ENCODE peak calls at places on chromosomes 6 and 20, in six cellular contexts. S is psoas muscle, R is cardiac muscle cell, F is spleen, Y is upper lobe of right lung, E is GM23338. Q is an unnamed sample.

GRCh38 chr6:69818223-69818930 is 21.6 kb upstream of the LMBRD1 start:
- DNase-seq in S (no peak), R (no peak), E (no peak), Y (no peak), F (no peak), Q (no peak)

GRCh38 chr20:5400164-5400762 is 83.5 kb upstream of the PROKR2 start:
- DNase-seq in S (no peak), Y (no peak), F (no peak), E (peak; percentile 69), R (peak; percentile 77), Q (peak; percentile 59)

GRCh38 chr6:106788761-106789160 is 159.4 kb downstream of the QRSL1 start:
- DNase-seq in R (no peak), Y (no peak), S (no peak), F (no peak), E (no peak), Q (no peak)

GRCh38 chr20:32449890-32450401 is 91.8 kb downstream of the ASXL1 start:
- DNase-seq in E (no peak), Y (no peak), F (peak; percentile 67), S (no peak), R (no peak), Q (peak; percentile 77)

GRCh38 chr6:111938710-111939109 is 65.5 kb upstream of the FYN start:
- DNase-seq in Y (no peak), S (no peak), R (no peak), F (no peak), E (no peak), Q (no peak)

GRCh38 chr20:24059174-24059573 is 70.6 kb upstream of the GGTLC1 start:
- DNase-seq in E (peak; percentile 13), S (no peak), R (no peak), Y (no peak), F (no peak), Q (no peak)

GRCh38 chr6:158251565-158251964 is 60.7 kb upstream of the TULP4 start:
- DNase-seq in Y (no peak), S (no peak), E (no peak), F (no peak), R (no peak), Q (no peak)

GRCh38 chr6:19415605-19416326 is 421.4 kb upstream of the ID4 start:
- DNase-seq in E (no peak), Y (no peak), S (no peak), R (no peak), F (no peak), Q (no peak)

GRCh38 chr20:1830240-1830639 is 65.0 kb upstream of the SIRPA start:
- DNase-seq in R (peak; percentile 26), F (no peak), S (peak; percentile 76), Y (no peak), E (no peak), Q (no peak)

GRCh38 chr6:31701666-31702420 is 1.3 kb downstream of the ABHD16A start:
- DNase-seq in F (no peak), R (no peak), S (peak; percentile 64), E (no peak), Y (no peak), Q (peak; percentile 79)

GRCh38 chr6:158131926-158132325 is 36.1 kb downstream of the SERAC1 start:
- DNase-seq in Y (no peak), F (no peak), S (no peak), E (peak; percentile 38), R (peak; percentile 36), Q (peak; percentile 66)

GRCh38 chr6:15501806-15502450 is 160.9 kb downstream of the DTNBP1 start:
- DNase-seq in R (no peak), F (no peak), Y (peak; percentile 64), E (no peak), S (no peak), Q (no peak)

GRCh38 chr6:36677059-36677749 is 1.3 kb upstream of the CDKN1A start:
- DNase-seq in R (no peak), F (peak; percentile 39), Y (no peak), S (no peak), E (no peak), Q (no peak)

GRCh38 chr20:37531856-37532255 is 4.2 kb upstream of the BLCAP start:
- DNase-seq in Y (no peak), F (peak; percentile 12), R (no peak), S (no peak), E (no peak), Q (no peak)

GRCh38 chr6:51182884-51183283 is 364.2 kb downstream of the TFAP2B start:
- DNase-seq in F (no peak), Y (no peak), E (no peak), R (no peak), S (no peak), Q (no peak)

GRCh38 chr20:32709528-32710121 is 33.6 kb downstream of the COMMD7 start:
- DNase-seq in E (no peak), R (peak; percentile 53), F (no peak), S (no peak), Y (no peak), Q (no peak)

GRCh38 chr6:16257999-16258708 is 19.8 kb downstream of the GMPR start:
- DNase-seq in F (no peak), Y (no peak), E (peak; percentile 51), S (no peak), R (peak; percentile 73), Q (peak; percentile 21)

GRCh38 chr6:46437671-46438221 is 53.5 kb downstream of the RCAN2 start:
- DNase-seq in R (peak; percentile 63), Y (no peak), F (no peak), E (no peak), S (no peak), Q (no peak)

GRCh38 chr6:110938176-110938575 is 20.3 kb upstream of the GTF3C6 start:
- DNase-seq in F (no peak), E (no peak), Y (no peak), S (no peak), R (no peak), Q (no peak)

GRCh38 chr6:169075211-169075621 is 178.4 kb downstream of the THBS2 start:
- DNase-seq in R (no peak), Y (no peak), E (no peak), S (peak; percentile 66), F (no peak), Q (no peak)

GRCh38 chr6:2713473-2714358 is 37.0 kb downstream of the MYLK4 start:
- DNase-seq in R (no peak), S (no peak), E (no peak), F (no peak), Y (no peak), Q (no peak)

GRCh38 chr20:59933849-59934585 is 580 bp upstream of the SYCP2 start:
- DNase-seq in E (peak; percentile 87), Y (peak; percentile 92), F (peak; percentile 95), S (peak; percentile 84), R (peak; percentile 83), Q (no peak)

GRCh38 chr6:93581371-93581770 is 162.0 kb upstream of the EPHA7 start:
- DNase-seq in R (no peak), S (no peak), Y (no peak), F (no peak), E (no peak), Q (no peak)

GRCh38 chr6:136753624-136754023 is 38.7 kb downstream of the MAP3K5 start:
- DNase-seq in F (peak; percentile 75), Y (no peak), S (no peak), R (no peak), E (peak; percentile 15), Q (no peak)

GRCh38 chr6:136751478-136751956 is 40.8 kb downstream of the MAP3K5 start:
- DNase-seq in F (no peak), Y (no peak), R (no peak), S (no peak), E (no peak), Q (no peak)

GRCh38 chr6:136750821-136751220 is 41.5 kb downstream of the MAP3K5 start:
- DNase-seq in R (no peak), Y (no peak), E (no peak), S (no peak), F (no peak), Q (no peak)

GRCh38 chr6:136752554-136752953 is 39.7 kb downstream of the MAP3K5 start:
- DNase-seq in Y (no peak), F (no peak), E (no peak), R (peak; percentile 25), S (no peak), Q (no peak)

DNA sequence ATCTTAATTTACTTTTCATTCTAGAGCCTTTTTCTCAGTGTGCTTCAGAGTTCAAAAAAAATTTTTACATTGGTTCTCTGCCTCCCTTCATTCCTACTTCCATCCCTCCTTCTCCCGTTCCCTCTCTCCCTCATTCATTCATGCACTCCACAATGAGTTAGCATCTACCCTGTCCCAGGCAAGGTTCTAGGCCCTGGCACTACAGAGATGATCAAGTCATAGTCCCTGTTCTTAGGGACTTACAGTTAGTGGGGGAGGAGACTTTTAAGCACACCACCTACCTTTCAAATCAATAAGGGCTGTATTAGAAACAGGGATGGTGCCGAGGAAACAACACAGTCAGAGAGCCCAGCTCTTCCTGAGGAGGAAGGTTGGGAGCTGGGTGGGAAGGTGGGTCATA is 40.3 kb downstream of the MAP3K5 start:
- DNase-seq in Y (no peak), F (no peak), E (no peak), S (no peak), R (no peak), Q (no peak)
- H3K4me3 ChIP-seq in Y (no peak overlapping the region), F (no peak overlapping the region), E (no peak overlapping the region), S (no peak overlapping the region), R (no peak overlapping the region), Q (no peak overlapping the region)

DNA sequence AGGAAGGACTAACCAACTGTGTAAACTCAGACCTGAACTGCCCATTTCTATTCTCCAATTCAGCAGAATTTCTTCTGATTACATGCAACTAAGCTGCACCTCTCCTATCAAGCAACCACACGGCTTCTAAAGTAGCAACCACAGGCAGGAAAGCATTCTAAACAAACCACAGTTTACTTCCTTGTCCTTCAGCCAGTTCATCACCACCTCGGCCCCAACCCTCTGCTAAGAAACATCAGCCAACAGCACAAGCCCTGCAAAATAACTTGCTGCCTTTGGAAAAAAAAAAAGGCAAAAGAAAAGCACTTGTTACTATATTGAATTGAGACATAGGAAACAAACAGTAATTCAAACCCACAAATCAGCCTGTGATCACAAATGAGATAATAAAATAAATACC is 140.3 kb downstream of the NFATC2 start:
- DNase-seq in S (no peak), E (no peak), Y (peak; percentile 32), R (no peak), F (peak; percentile 80), Q (no peak)
- H3K4me1 ChIP-seq in S (peaks cover 4% of the 10 kb centered on the region), E (peaks cover 10% of the 10 kb centered on the region), Y (peaks cover 6% of the 10 kb centered on the region), R (no peaks in the 10 kb centered on the region), F (peaks cover 98% of the 10 kb centered on the region), Q (peaks cover 30% of the 10 kb centered on the region)

DNA sequence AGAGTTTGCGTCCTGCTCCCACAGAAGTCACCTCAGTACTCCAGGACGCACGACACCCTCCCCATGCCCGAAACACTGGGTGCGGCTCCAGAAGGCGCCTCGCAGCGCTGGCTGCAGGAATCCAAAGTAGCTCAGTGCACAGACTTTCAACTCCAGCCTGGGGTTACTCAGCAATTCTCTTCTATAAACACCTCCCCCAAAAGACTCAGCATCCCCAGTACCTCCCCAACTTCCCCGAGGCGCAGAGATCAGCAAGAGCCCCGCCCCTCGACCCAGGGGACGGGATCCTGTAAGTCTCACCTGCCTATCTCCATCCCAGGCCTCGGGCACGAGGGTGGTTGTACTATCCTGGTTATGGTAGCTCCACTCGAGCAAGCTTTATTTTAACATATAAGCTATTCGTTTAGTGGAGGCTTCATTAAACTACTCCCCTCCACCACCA is 88.1 kb downstream of the ZFP64 start:
- DNase-seq in R (no peak), F (no peak), S (no peak), E (peak; percentile 82), Y (peak; percentile 33), Q (no peak)
- H3K4me3 ChIP-seq in R (peak overlapping the region; percentile 24), F (no peak overlapping the region), S (peak overlapping the region; percentile 55), E (peak overlapping the region; percentile 84), Y (peak overlapping the region; percentile 41), Q (no peak overlapping the region)

DNA sequence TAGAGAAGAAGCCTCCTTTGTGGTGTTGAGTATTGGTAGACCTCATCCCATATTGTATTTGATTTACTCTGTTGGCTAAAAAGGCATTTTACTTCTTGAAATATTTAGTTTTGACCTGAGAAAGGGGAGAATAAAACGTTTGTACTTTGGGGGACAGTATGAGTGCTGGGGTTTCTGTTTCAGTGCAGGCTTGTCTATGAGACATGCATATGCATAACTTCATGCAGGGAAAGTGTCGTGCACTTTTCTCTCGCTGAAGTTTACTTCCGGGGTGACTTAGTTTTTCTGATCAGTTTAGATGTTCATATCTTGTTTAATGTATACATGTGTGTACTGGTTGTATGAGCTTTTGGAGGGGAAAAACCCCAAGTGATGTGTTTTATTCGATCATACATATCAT is 59.5 kb downstream of the UTRN start:
- DNase-seq in E (no peak), R (no peak), Y (no peak), F (no peak), S (no peak), Q (peak; percentile 60)
- H3K4me1 ChIP-seq in E (peaks cover 21% of the 10 kb centered on the region), R (peaks cover 3% of the 10 kb centered on the region), Y (peaks cover 74% of the 10 kb centered on the region), F (peaks cover 100% of the 10 kb centered on the region), S (peaks cover 46% of the 10 kb centered on the region), Q (peaks cover 37% of the 10 kb centered on the region)

Q was measured in Karpas-422.